ENCODE peak calls at places on chromosome 12, in ten cellular contexts. One of them, this sample, is unnamed.

GRCh38 chr12:71503579-71504470 is 64.2 kb downstream of the LGR5 start:
- DNase-seq in fibroblast of mammary gland: no peak
- DNase-seq in fibroblast of pulmonary artery: no peak
- DNase-seq in upper lobe of right lung: no peak
- DNase-seq in neural progenitor cell: peak; percentile 77
- DNase-seq in PC-3: peak; percentile 12
- DNase-seq in choroid plexus epithelial cell: peak; percentile 2
- DNase-seq in CD4-positive, alpha-beta T cell: no peak
- DNase-seq in AG09319: no peak
- DNase-seq in activated CD8-positive, alpha-beta T cell treated with anti-CD3 and anti-CD28 coated beads for 36 hours: no peak
- DNase-seq in this sample: no peak

GRCh38 chr12:56628671-56629458 is 1.3 kb downstream of the BAZ2A start:
- DNase-seq in activated CD8-positive, alpha-beta T cell treated with anti-CD3 and anti-CD28 coated beads for 36 hours: peak; percentile 83
- DNase-seq in fibroblast of mammary gland: peak; percentile 84
- DNase-seq in AG09319: peak; percentile 72
- DNase-seq in PC-3: peak; percentile 30
- DNase-seq in neural progenitor cell: peak; percentile 59
- DNase-seq in CD4-positive, alpha-beta T cell: peak; percentile 71
- DNase-seq in choroid plexus epithelial cell: peak; percentile 72
- DNase-seq in upper lobe of right lung: peak; percentile 82
- DNase-seq in fibroblast of pulmonary artery: peak; percentile 71
- DNase-seq in this sample: no peak

GRCh38 chr12:115439008-115439601 is 755.1 kb upstream of the TBX3 start:
- DNase-seq in PC-3: no peak
- DNase-seq in upper lobe of right lung: no peak
- DNase-seq in AG09319: no peak
- DNase-seq in CD4-positive, alpha-beta T cell: no peak
- DNase-seq in activated CD8-positive, alpha-beta T cell treated with anti-CD3 and anti-CD28 coated beads for 36 hours: no peak
- DNase-seq in fibroblast of pulmonary artery: no peak
- DNase-seq in choroid plexus epithelial cell: no peak
- DNase-seq in neural progenitor cell: no peak
- DNase-seq in fibroblast of mammary gland: no peak
- DNase-seq in this sample: no peak

GRCh38 chr12:115542656-115543055 is 734.8 kb downstream of the MED13L start:
- DNase-seq in AG09319: no peak
- DNase-seq in choroid plexus epithelial cell: no peak
- DNase-seq in CD4-positive, alpha-beta T cell: no peak
- DNase-seq in fibroblast of mammary gland: no peak
- DNase-seq in PC-3: peak; percentile 46
- DNase-seq in fibroblast of pulmonary artery: no peak
- DNase-seq in upper lobe of right lung: no peak
- DNase-seq in neural progenitor cell: no peak
- DNase-seq in activated CD8-positive, alpha-beta T cell treated with anti-CD3 and anti-CD28 coated beads for 36 hours: no peak
- DNase-seq in this sample: no peak

GRCh38 chr12:58967551-58967950 is 47.2 kb upstream of the LRIG3 start:
- DNase-seq in activated CD8-positive, alpha-beta T cell treated with anti-CD3 and anti-CD28 coated beads for 36 hours: no peak
- DNase-seq in fibroblast of pulmonary artery: peak; percentile 44
- DNase-seq in CD4-positive, alpha-beta T cell: no peak
- DNase-seq in neural progenitor cell: no peak
- DNase-seq in AG09319: peak; percentile 12
- DNase-seq in fibroblast of mammary gland: peak; percentile 75
- DNase-seq in upper lobe of right lung: no peak
- DNase-seq in choroid plexus epithelial cell: peak; percentile 14
- DNase-seq in PC-3: no peak
- DNase-seq in this sample: no peak

GRCh38 chr12:49667319-49668090 is 39.7 kb downstream of the FMNL3 start:
- DNase-seq in PC-3: no peak
- DNase-seq in neural progenitor cell: no peak
- DNase-seq in fibroblast of mammary gland: peak; percentile 52
- DNase-seq in upper lobe of right lung: no peak
- DNase-seq in activated CD8-positive, alpha-beta T cell treated with anti-CD3 and anti-CD28 coated beads for 36 hours: peak; percentile 37
- DNase-seq in choroid plexus epithelial cell: peak; percentile 69
- DNase-seq in AG09319: no peak
- DNase-seq in fibroblast of pulmonary artery: peak; percentile 46
- DNase-seq in CD4-positive, alpha-beta T cell: no peak
- DNase-seq in this sample: no peak

GRCh38 chr12:4069046-4070010 is 196.1 kb upstream of the PARP11 start:
- DNase-seq in fibroblast of mammary gland: peak; percentile 2
- DNase-seq in activated CD8-positive, alpha-beta T cell treated with anti-CD3 and anti-CD28 coated beads for 36 hours: no peak
- DNase-seq in neural progenitor cell: no peak
- DNase-seq in PC-3: no peak
- DNase-seq in fibroblast of pulmonary artery: peak; percentile 0
- DNase-seq in upper lobe of right lung: no peak
- DNase-seq in CD4-positive, alpha-beta T cell: no peak
- DNase-seq in AG09319: no peak
- DNase-seq in choroid plexus epithelial cell: peak; percentile 26
- DNase-seq in this sample: no peak

GRCh38 chr12:88726806-88727722 is 146.8 kb upstream of the KITLG start:
- DNase-seq in activated CD8-positive, alpha-beta T cell treated with anti-CD3 and anti-CD28 coated beads for 36 hours: no peak
- DNase-seq in upper lobe of right lung: no peak
- DNase-seq in fibroblast of mammary gland: peak; percentile 57
- DNase-seq in PC-3: peak; percentile 76
- DNase-seq in CD4-positive, alpha-beta T cell: no peak
- DNase-seq in choroid plexus epithelial cell: no peak
- DNase-seq in AG09319: no peak
- DNase-seq in neural progenitor cell: no peak
- DNase-seq in fibroblast of pulmonary artery: peak; percentile 2
- DNase-seq in this sample: no peak

GRCh38 chr12:117980621-117981020 is 11.8 kb upstream of the KSR2 start:
- DNase-seq in fibroblast of mammary gland: peak; percentile 49
- DNase-seq in AG09319: peak; percentile 25
- DNase-seq in PC-3: no peak
- DNase-seq in choroid plexus epithelial cell: no peak
- DNase-seq in upper lobe of right lung: no peak
- DNase-seq in fibroblast of pulmonary artery: no peak
- DNase-seq in neural progenitor cell: no peak
- DNase-seq in CD4-positive, alpha-beta T cell: no peak
- DNase-seq in activated CD8-positive, alpha-beta T cell treated with anti-CD3 and anti-CD28 coated beads for 36 hours: no peak
- DNase-seq in this sample: no peak

GRCh38 chr12:8890313-8891084 is 23.8 kb upstream of the PHC1 start:
- DNase-seq in AG09319: no peak
- DNase-seq in neural progenitor cell: peak; percentile 71
- DNase-seq in upper lobe of right lung: no peak
- DNase-seq in fibroblast of pulmonary artery: peak; percentile 66
- DNase-seq in fibroblast of mammary gland: peak; percentile 37
- DNase-seq in CD4-positive, alpha-beta T cell: peak; percentile 38
- DNase-seq in choroid plexus epithelial cell: peak; percentile 56
- DNase-seq in activated CD8-positive, alpha-beta T cell treated with anti-CD3 and anti-CD28 coated beads for 36 hours: peak; percentile 66
- DNase-seq in PC-3: peak; percentile 59
- DNase-seq in this sample: no peak

GRCh38 chr12:11877102-11877826 is 193.5 kb upstream of the BCL2L14 start:
- DNase-seq in choroid plexus epithelial cell: no peak
- DNase-seq in neural progenitor cell: no peak
- DNase-seq in PC-3: no peak
- DNase-seq in upper lobe of right lung: no peak
- DNase-seq in CD4-positive, alpha-beta T cell: no peak
- DNase-seq in AG09319: no peak
- DNase-seq in activated CD8-positive, alpha-beta T cell treated with anti-CD3 and anti-CD28 coated beads for 36 hours: no peak
- DNase-seq in fibroblast of pulmonary artery: no peak
- DNase-seq in fibroblast of mammary gland: no peak
- DNase-seq in this sample: no peak

GRCh38 chr12:125773033-125773432 is 707.8 kb downstream of the AACS start:
- DNase-seq in neural progenitor cell: peak; percentile 48
- DNase-seq in activated CD8-positive, alpha-beta T cell treated with anti-CD3 and anti-CD28 coated beads for 36 hours: peak; percentile 32
- DNase-seq in CD4-positive, alpha-beta T cell: no peak
- DNase-seq in PC-3: peak; percentile 25
- DNase-seq in choroid plexus epithelial cell: no peak
- DNase-seq in AG09319: no peak
- DNase-seq in upper lobe of right lung: peak; percentile 63
- DNase-seq in fibroblast of pulmonary artery: no peak
- DNase-seq in fibroblast of mammary gland: peak; percentile 6
- DNase-seq in this sample: no peak

GRCh38 chr12:24042651-24043050 is 93.2 kb upstream of the SOX5 start:
- DNase-seq in AG09319: no peak
- DNase-seq in activated CD8-positive, alpha-beta T cell treated with anti-CD3 and anti-CD28 coated beads for 36 hours: no peak
- DNase-seq in fibroblast of mammary gland: no peak
- DNase-seq in fibroblast of pulmonary artery: no peak
- DNase-seq in CD4-positive, alpha-beta T cell: no peak
- DNase-seq in choroid plexus epithelial cell: peak; percentile 13
- DNase-seq in upper lobe of right lung: no peak
- DNase-seq in PC-3: no peak
- DNase-seq in neural progenitor cell: no peak
- DNase-seq in this sample: no peak

GRCh38 chr12:48815281-48816110 is 2.8 kb upstream of the CACNB3 start:
- DNase-seq in AG09319: peak; percentile 61
- DNase-seq in CD4-positive, alpha-beta T cell: no peak
- DNase-seq in PC-3: peak; percentile 81
- DNase-seq in fibroblast of mammary gland: peak; percentile 78
- DNase-seq in activated CD8-positive, alpha-beta T cell treated with anti-CD3 and anti-CD28 coated beads for 36 hours: peak; percentile 37
- DNase-seq in choroid plexus epithelial cell: peak; percentile 88
- DNase-seq in neural progenitor cell: peak; percentile 89
- DNase-seq in fibroblast of pulmonary artery: peak; percentile 85
- DNase-seq in upper lobe of right lung: peak; percentile 87
- DNase-seq in this sample: peak; percentile 55

GRCh38 chr12:91633734-91634357 is 451.2 kb upstream of the DCN start:
- DNase-seq in CD4-positive, alpha-beta T cell: no peak
- DNase-seq in AG09319: no peak
- DNase-seq in PC-3: no peak
- DNase-seq in fibroblast of mammary gland: no peak
- DNase-seq in choroid plexus epithelial cell: no peak
- DNase-seq in activated CD8-positive, alpha-beta T cell treated with anti-CD3 and anti-CD28 coated beads for 36 hours: no peak
- DNase-seq in neural progenitor cell: no peak
- DNase-seq in fibroblast of pulmonary artery: no peak
- DNase-seq in upper lobe of right lung: no peak
- DNase-seq in this sample: no peak

GRCh38 chr12:126457776-126458175 is 1392.5 kb downstream of the AACS start:
- DNase-seq in upper lobe of right lung: no peak
- DNase-seq in fibroblast of mammary gland: no peak
- DNase-seq in CD4-positive, alpha-beta T cell: no peak
- DNase-seq in neural progenitor cell: no peak
- DNase-seq in activated CD8-positive, alpha-beta T cell treated with anti-CD3 and anti-CD28 coated beads for 36 hours: no peak
- DNase-seq in choroid plexus epithelial cell: no peak
- DNase-seq in PC-3: no peak
- DNase-seq in AG09319: no peak
- DNase-seq in fibroblast of pulmonary artery: no peak
- DNase-seq in this sample: no peak

GRCh38 chr12:53939141-53940108 is 794 bp downstream of the HOXC13 start:
- DNase-seq in fibroblast of pulmonary artery: peak; percentile 11
- DNase-seq in choroid plexus epithelial cell: peak; percentile 17
- DNase-seq in PC-3: peak; percentile 48
- DNase-seq in upper lobe of right lung: no peak
- DNase-seq in CD4-positive, alpha-beta T cell: no peak
- DNase-seq in AG09319: no peak
- DNase-seq in neural progenitor cell: peak; percentile 70
- DNase-seq in fibroblast of mammary gland: peak; percentile 26
- DNase-seq in activated CD8-positive, alpha-beta T cell treated with anti-CD3 and anti-CD28 coated beads for 36 hours: no peak
- DNase-seq in this sample: no peak

GRCh38 chr12:126547905-126548304 is 1482.7 kb downstream of the AACS start:
- DNase-seq in PC-3: no peak
- DNase-seq in fibroblast of pulmonary artery: peak; percentile 3
- DNase-seq in upper lobe of right lung: no peak
- DNase-seq in CD4-positive, alpha-beta T cell: no peak
- DNase-seq in fibroblast of mammary gland: no peak
- DNase-seq in choroid plexus epithelial cell: no peak
- DNase-seq in neural progenitor cell: peak; percentile 47
- DNase-seq in AG09319: no peak
- DNase-seq in activated CD8-positive, alpha-beta T cell treated with anti-CD3 and anti-CD28 coated beads for 36 hours: no peak
- DNase-seq in this sample: no peak

DNA sequence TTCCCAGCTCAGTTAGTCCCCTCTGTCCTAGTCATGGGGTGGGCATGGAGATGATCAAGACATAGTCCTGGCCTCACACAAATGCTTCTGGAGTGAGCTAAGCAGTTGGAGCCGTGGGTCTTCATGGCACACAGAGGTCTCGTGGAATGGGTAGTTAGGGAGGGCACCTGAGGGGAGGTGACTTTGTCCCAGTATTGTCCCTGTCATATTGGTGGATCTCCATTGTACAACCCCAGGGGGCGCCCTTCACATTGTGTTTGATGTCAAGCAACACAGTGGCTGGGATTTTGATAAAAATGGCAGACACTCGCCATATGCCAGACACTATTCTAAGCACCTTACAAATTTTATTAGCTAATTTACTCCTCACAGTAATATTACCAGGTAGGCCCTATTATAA is 175.4 kb upstream of the LHX5 start:
- DNase-seq in AG09319: no peak
- DNase-seq in PC-3: no peak
- DNase-seq in upper lobe of right lung: no peak
- DNase-seq in choroid plexus epithelial cell: no peak
- DNase-seq in CD4-positive, alpha-beta T cell: no peak
- DNase-seq in fibroblast of mammary gland: no peak
- DNase-seq in neural progenitor cell: peak; percentile 53
- DNase-seq in fibroblast of pulmonary artery: no peak
- DNase-seq in activated CD8-positive, alpha-beta T cell treated with anti-CD3 and anti-CD28 coated beads for 36 hours: peak; percentile 36
- DNase-seq in this sample: no peak
- TF ChIP-seq CTCF in AG09319: no peak
- TF ChIP-seq CTCF in PC-3: peak; percentile 45
- TF ChIP-seq CTCF in upper lobe of right lung: no peak
- TF ChIP-seq CTCF in choroid plexus epithelial cell: no peak
- TF ChIP-seq CTCF in CD4-positive, alpha-beta T cell: no peak
- TF ChIP-seq CTCF in fibroblast of mammary gland: no peak
- TF ChIP-seq CTCF in neural progenitor cell: peak; percentile 57
- TF ChIP-seq CTCF in fibroblast of pulmonary artery: no peak
- TF ChIP-seq CTCF in activated CD8-positive, alpha-beta T cell treated with anti-CD3 and anti-CD28 coated beads for 36 hours: peak; percentile 17
- TF ChIP-seq CTCF in this sample: peak; percentile 37

GRCh38 chr12:66352197-66352596 is 49.9 kb downstream of the HELB start:
- DNase-seq in neural progenitor cell: peak; percentile 58
- DNase-seq in activated CD8-positive, alpha-beta T cell treated with anti-CD3 and anti-CD28 coated beads for 36 hours: peak; percentile 20
- DNase-seq in AG09319: no peak
- DNase-seq in CD4-positive, alpha-beta T cell: no peak
- DNase-seq in fibroblast of pulmonary artery: peak; percentile 29
- DNase-seq in PC-3: peak; percentile 54
- DNase-seq in upper lobe of right lung: no peak
- DNase-seq in choroid plexus epithelial cell: peak; percentile 56
- DNase-seq in fibroblast of mammary gland: peak; percentile 17
- DNase-seq in this sample: no peak
- TF ChIP-seq CTCF in neural progenitor cell: peak; percentile 52
- TF ChIP-seq CTCF in activated CD8-positive, alpha-beta T cell treated with anti-CD3 and anti-CD28 coated beads for 36 hours: no peak
- TF ChIP-seq CTCF in AG09319: peak; percentile 33
- TF ChIP-seq CTCF in CD4-positive, alpha-beta T cell: no peak
- TF ChIP-seq CTCF in fibroblast of pulmonary artery: peak; percentile 27
- TF ChIP-seq CTCF in PC-3: peak; percentile 55
- TF ChIP-seq CTCF in upper lobe of right lung: peak; percentile 31
- TF ChIP-seq CTCF in choroid plexus epithelial cell: peak; percentile 62
- TF ChIP-seq CTCF in fibroblast of mammary gland: peak; percentile 25
- TF ChIP-seq CTCF in this sample: peak; percentile 24

DNA sequence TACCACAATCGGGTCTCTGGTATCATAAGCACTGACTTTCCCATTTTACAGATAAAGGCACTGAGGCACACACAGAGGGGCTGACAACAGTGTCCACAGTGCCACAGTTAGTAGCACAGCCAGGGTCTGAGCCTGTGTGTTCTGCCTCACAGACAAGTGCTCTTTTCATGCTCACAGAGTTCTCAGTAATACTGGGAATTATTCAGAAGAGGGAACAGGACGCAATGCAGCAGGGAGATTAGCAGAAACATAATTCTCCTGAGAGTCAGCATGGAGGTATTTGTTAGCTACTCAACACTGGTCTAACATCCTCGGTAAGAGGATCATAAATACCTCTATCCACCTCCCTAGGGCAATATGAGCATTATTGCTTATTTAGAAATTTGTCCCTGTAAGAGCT is 219.3 kb upstream of the EEA1 start:
- DNase-seq in fibroblast of pulmonary artery: no peak
- DNase-seq in neural progenitor cell: no peak
- DNase-seq in PC-3: no peak
- DNase-seq in upper lobe of right lung: no peak
- DNase-seq in fibroblast of mammary gland: no peak
- DNase-seq in activated CD8-positive, alpha-beta T cell treated with anti-CD3 and anti-CD28 coated beads for 36 hours: no peak
- DNase-seq in choroid plexus epithelial cell: no peak
- DNase-seq in CD4-positive, alpha-beta T cell: no peak
- DNase-seq in AG09319: no peak
- DNase-seq in this sample: peak; percentile 28
- TF ChIP-seq CTCF in fibroblast of pulmonary artery: no peak
- TF ChIP-seq CTCF in neural progenitor cell: no peak
- TF ChIP-seq CTCF in PC-3: no peak
- TF ChIP-seq CTCF in upper lobe of right lung: no peak
- TF ChIP-seq CTCF in fibroblast of mammary gland: no peak
- TF ChIP-seq CTCF in activated CD8-positive, alpha-beta T cell treated with anti-CD3 and anti-CD28 coated beads for 36 hours: no peak
- TF ChIP-seq CTCF in choroid plexus epithelial cell: no peak
- TF ChIP-seq CTCF in CD4-positive, alpha-beta T cell: no peak
- TF ChIP-seq CTCF in AG09319: no peak
- TF ChIP-seq CTCF in this sample: no peak

GRCh38 chr12:12936983-12937491 is 14.9 kb downstream of the GPRC5D start:
- DNase-seq in fibroblast of mammary gland: no peak
- DNase-seq in CD4-positive, alpha-beta T cell: no peak
- DNase-seq in upper lobe of right lung: no peak
- DNase-seq in fibroblast of pulmonary artery: no peak
- DNase-seq in activated CD8-positive, alpha-beta T cell treated with anti-CD3 and anti-CD28 coated beads for 36 hours: no peak
- DNase-seq in choroid plexus epithelial cell: no peak
- DNase-seq in AG09319: no peak
- DNase-seq in neural progenitor cell: no peak
- DNase-seq in PC-3: no peak
- DNase-seq in this sample: no peak
- TF ChIP-seq CTCF in fibroblast of mammary gland: no peak
- TF ChIP-seq CTCF in CD4-positive, alpha-beta T cell: no peak
- TF ChIP-seq CTCF in upper lobe of right lung: no peak
- TF ChIP-seq CTCF in fibroblast of pulmonary artery: no peak
- TF ChIP-seq CTCF in activated CD8-positive, alpha-beta T cell treated with anti-CD3 and anti-CD28 coated beads for 36 hours: no peak
- TF ChIP-seq CTCF in choroid plexus epithelial cell: no peak
- TF ChIP-seq CTCF in AG09319: no peak
- TF ChIP-seq CTCF in neural progenitor cell: no peak
- TF ChIP-seq CTCF in PC-3: no peak
- TF ChIP-seq CTCF in this sample: no peak

This sample was measured in D721Med.